ENCODE peak calls at places on chromosomes 4 and X, in six cellular contexts. X is AG04450, A is fibroblast of lung, S is transverse colon, K is dorsolateral prefrontal cortex, W is lung. I is an unnamed sample.

GRCh38 chr4:28508649-28509048 is 1648.0 kb downstream of the STIM2 start:
- DNase-seq in W (no peak), S (no peak), K (no peak), A (no peak), X (no peak), I (no peak)

GRCh38 chr4:66187175-66187720 is 517.0 kb upstream of the EPHA5 start:
- DNase-seq in X (no peak), S (no peak), W (no peak), A (no peak), K (no peak), I (no peak)

GRCh38 chrX:97039363-97040029 is 155.8 kb downstream of the RPA4 start:
- DNase-seq in W (no peak), X (no peak), K (no peak), S (peak; percentile 48), A (peak; percentile 66), I (no peak)

GRCh38 chr4:107689912-107690587 is 30.0 kb downstream of the PAPSS1 start:
- DNase-seq in X (peak; percentile 54), S (no peak), A (peak; percentile 95), W (no peak), K (no peak), I (no peak)

GRCh38 chr4:89164400-89164799 is 53.1 kb downstream of the TIGD2 start:
- DNase-seq in A (no peak), W (no peak), X (no peak), S (no peak), K (no peak), I (no peak)

GRCh38 chrX:155993421-155993820 is 4.1 kb upstream of the IL9R start:
- DNase-seq in A (no peak), X (no peak), K (no peak), S (no peak), W (no peak), I (no peak)

GRCh38 chr4:102612195-102612594 is 111.0 kb downstream of the NFKB1 start:
- DNase-seq in S (no peak), A (no peak), W (no peak), X (no peak), K (no peak), I (no peak)

GRCh38 chr4:123825596-123826291 is 429.1 kb downstream of the SPRY1 start:
- DNase-seq in A (peak; percentile 63), W (no peak), X (peak; percentile 39), K (no peak), S (no peak), I (no peak)

GRCh38 chr4:146255874-146256273 is 41.5 kb downstream of the REELD1 start:
- DNase-seq in X (peak; percentile 15), W (no peak), A (peak; percentile 94), K (no peak), S (no peak), I (no peak)

GRCh38 chrX:29285670-29286069 is 698.4 kb downstream of the IL1RAPL1 start:
- DNase-seq in W (no peak), X (no peak), K (no peak), A (no peak), S (no peak), I (no peak)

GRCh38 chrX:51804741-51805140 is 61.5 kb downstream of the GSPT2 start:
- DNase-seq in S (no peak), W (no peak), K (no peak), X (no peak), A (no peak), I (no peak)

GRCh38 chr4:24070117-24070516 is 180.3 kb upstream of the PPARGC1A start:
- DNase-seq in S (no peak), X (peak; percentile 81), W (no peak), A (peak; percentile 91), K (no peak), I (no peak)

GRCh38 chr4:6114181-6114580 is 86.2 kb downstream of the JAKMIP1 start:
- DNase-seq in K (no peak), S (no peak), A (no peak), W (no peak), X (no peak), I (no peak)

GRCh38 chrX:119753639-119754257 is 4.6 kb upstream of the SOWAHD start:
- DNase-seq in A (no peak), S (peak; percentile 32), K (no peak), W (no peak), X (no peak), I (no peak)

GRCh38 chr4:145281224-145281623 is 100.8 kb upstream of the OTUD4 start:
- DNase-seq in S (no peak), W (no peak), A (no peak), K (no peak), X (no peak), I (no peak)

GRCh38 chr4:2765832-2766526 is 9.8 kb upstream of the TNIP2 start:
- DNase-seq in W (no peak), A (no peak), K (no peak), X (no peak), S (no peak), I (no peak)

GRCh38 chrX:44036336-44036735 is 63.1 kb upstream of the NDP start:
- DNase-seq in W (no peak), S (no peak), A (peak; percentile 93), K (no peak), X (peak; percentile 29), I (no peak)

GRCh38 chr4:6727081-6727942 is 11.3 kb downstream of the BLOC1S4 start:
- DNase-seq in X (no peak), A (peak; percentile 73), W (no peak), S (no peak), K (peak; percentile 93), I (peak; percentile 68)

GRCh38 chr4:5164221-5164912 is 113.1 kb downstream of the STK32B start:
- DNase-seq in A (no peak), S (no peak), W (peak; percentile 19), K (no peak), X (no peak), I (no peak)

GRCh38 chr4:17781072-17781830 is at the start of gene FAM184B:
- DNase-seq in A (peak; percentile 13), S (no peak), K (no peak), X (no peak), W (no peak), I (peak; percentile 25)

GRCh38 chrX:31038585-31039326 is 33.1 kb downstream of the FTHL17 start:
- DNase-seq in X (peak; percentile 1), S (peak; percentile 9), W (no peak), A (peak; percentile 31), K (no peak), I (peak; percentile 2)

GRCh38 chrX:23398570-23398969 is 63.9 kb downstream of the PTCHD1 start:
- DNase-seq in K (no peak), X (no peak), W (no peak), A (no peak), S (no peak), I (no peak)

GRCh38 chrX:25737540-25737939 is 400.6 kb upstream of the MAGEB18 start:
- DNase-seq in K (no peak), W (no peak), X (peak; percentile 15), A (no peak), S (no peak), I (no peak)

GRCh38 chr4:48557478-48557877 is 67.4 kb downstream of the ZAR1 start:
- DNase-seq in K (no peak), W (no peak), A (peak; percentile 10), S (no peak), X (no peak), I (no peak)

GRCh38 chr4:89469930-89470375 is 162.4 kb upstream of the GPRIN3 start:
- DNase-seq in X (peak; percentile 77), A (peak; percentile 96), W (no peak), K (no peak), S (no peak), I (no peak)

GRCh38 chr4:41874398-41874797 is 60.8 kb upstream of the TMEM33 start:
- DNase-seq in X (no peak), A (no peak), K (no peak), W (no peak), S (no peak), I (no peak)

GRCh38 chr4:177229331-177229730 is 80.3 kb upstream of the NEIL3 start:
- DNase-seq in K (no peak), S (no peak), A (no peak), X (no peak), W (no peak), I (no peak)

GRCh38 chrX:147550217-147550616 is 361.5 kb upstream of the FMR1 start:
- DNase-seq in K (no peak), A (no peak), X (no peak), S (no peak), W (no peak), I (peak; percentile 0)

GRCh38 chr4:8171941-8172924 is 13.6 kb upstream of the ABLIM2 start:
- DNase-seq in W (no peak), S (no peak), X (peak; percentile 30), K (no peak), A (no peak), I (no peak)

GRCh38 chrX:153456161-153456560 is 10.3 kb upstream of the TREX2 start:
- DNase-seq in A (no peak), K (peak; percentile 63), S (no peak), W (no peak), X (no peak), I (no peak)

GRCh38 chr4:158758142-158758541 is 10.7 kb upstream of the FNIP2 start:
- DNase-seq in W (no peak), S (no peak), X (no peak), A (peak; percentile 92), K (no peak), I (no peak)
- H3K27ac ChIP-seq in W (no peak overlapping the region), S (no peak overlapping the region), X (no peak overlapping the region), A (no peak overlapping the region), K (no peak overlapping the region), I (no peak overlapping the region)

GRCh38 chr4:113620032-113620431 is 141.5 kb downstream of the CAMK2D start:
- DNase-seq in A (no peak), S (no peak), W (no peak), K (no peak), X (no peak), I (no peak)
- H3K27ac ChIP-seq in A (no peak overlapping the region), S (no peak overlapping the region), W (no peak overlapping the region), K (no peak overlapping the region), X (no peak overlapping the region), I (no peak overlapping the region)

DNA sequence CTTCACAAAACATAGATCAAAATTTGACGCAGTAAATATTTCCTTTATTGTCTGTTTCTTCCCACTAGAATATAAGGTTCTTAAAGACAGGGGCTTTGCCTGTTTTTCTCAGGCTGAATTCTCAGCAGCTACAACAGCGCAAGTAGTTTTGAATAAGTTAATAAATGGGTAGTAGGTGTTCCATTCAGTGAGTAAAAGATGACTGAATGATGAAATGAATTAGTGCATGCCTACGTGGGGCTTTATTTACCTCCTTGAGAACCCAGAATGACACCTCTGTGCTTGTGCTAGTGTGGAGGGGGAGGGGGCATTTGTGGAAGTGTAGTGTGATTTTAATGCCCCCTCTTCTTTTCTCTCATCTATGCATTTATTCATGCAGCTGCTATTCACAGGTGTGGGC is 278.9 kb downstream of the FBXW7 start:
- DNase-seq in A (no peak), X (no peak), K (no peak), W (no peak), S (no peak), I (no peak)
- H3K27ac ChIP-seq in A (no peak overlapping the region), X (no peak overlapping the region), K (no peak overlapping the region), W (no peak overlapping the region), S (no peak overlapping the region), I (no peak overlapping the region)

GRCh38 chr4:138488527-138488926 is 246.4 kb upstream of the SLC7A11 start:
- DNase-seq in X (no peak), K (no peak), W (no peak), S (no peak), A (peak; percentile 27), I (no peak)

GRCh38 chr4:138492178-138492577 is 250.0 kb upstream of the SLC7A11 start:
- DNase-seq in A (no peak), X (no peak), W (no peak), K (no peak), S (no peak), I (no peak)

GRCh38 chr4:138485498-138485897 is 243.3 kb upstream of the SLC7A11 start:
- DNase-seq in X (no peak), S (no peak), A (no peak), K (no peak), W (no peak), I (no peak)

GRCh38 chr4:138487217-138487616 is 245.1 kb upstream of the SLC7A11 start:
- DNase-seq in X (no peak), K (no peak), S (no peak), A (no peak), W (no peak), I (no peak)
- H3K27ac ChIP-seq in X (no peak overlapping the region), K (no peak overlapping the region), S (no peak overlapping the region), A (no peak overlapping the region), W (no peak overlapping the region), I (no peak overlapping the region)

I was measured in substantia nigra.